ENCODE peak calls at places on chromosomes 1 and 21, in eight cellular contexts. One of them, this sample, is unnamed.

GRCh38 chr21:45317401-45318145 is 29.9 kb upstream of the POFUT2 start:
- DNase-seq in IMR-90: peak; percentile 94
- DNase-seq in MM.1S: no peak
- DNase-seq in GM12878: no peak
- DNase-seq in neuronal stem cell: no peak
- DNase-seq in SK-N-MC: no peak
- DNase-seq in adipocyte: peak; percentile 62
- DNase-seq in PC-3: peak; percentile 59
- DNase-seq in this sample: no peak

GRCh38 chr1:33094971-33095604 is 14.1 kb downstream of the AZIN2 start:
- DNase-seq in IMR-90: peak; percentile 71
- DNase-seq in MM.1S: no peak
- DNase-seq in GM12878: no peak
- DNase-seq in neuronal stem cell: peak; percentile 73
- DNase-seq in SK-N-MC: peak; percentile 50
- DNase-seq in adipocyte: peak; percentile 87
- DNase-seq in PC-3: peak; percentile 88
- DNase-seq in this sample: no peak

GRCh38 chr1:165910764-165911421 is 83.5 kb downstream of the UCK2 start:
- DNase-seq in IMR-90: no peak
- DNase-seq in MM.1S: no peak
- DNase-seq in GM12878: no peak
- DNase-seq in neuronal stem cell: no peak
- DNase-seq in SK-N-MC: no peak
- DNase-seq in adipocyte: no peak
- DNase-seq in PC-3: no peak
- DNase-seq in this sample: no peak

GRCh38 chr21:16402752-16403151 is 673.0 kb downstream of the USP25 start:
- DNase-seq in IMR-90: no peak
- DNase-seq in MM.1S: no peak
- DNase-seq in GM12878: no peak
- DNase-seq in neuronal stem cell: no peak
- DNase-seq in SK-N-MC: no peak
- DNase-seq in adipocyte: no peak
- DNase-seq in PC-3: no peak
- DNase-seq in this sample: no peak

GRCh38 chr1:168483531-168483930 is 60.3 kb downstream of the XCL2 start:
- DNase-seq in IMR-90: peak; percentile 77
- DNase-seq in MM.1S: no peak
- DNase-seq in GM12878: no peak
- DNase-seq in neuronal stem cell: no peak
- DNase-seq in SK-N-MC: no peak
- DNase-seq in adipocyte: peak; percentile 94
- DNase-seq in PC-3: peak; percentile 23
- DNase-seq in this sample: no peak

GRCh38 chr1:96211166-96211565 is 510.4 kb upstream of the PTBP2 start:
- DNase-seq in IMR-90: no peak
- DNase-seq in MM.1S: no peak
- DNase-seq in GM12878: no peak
- DNase-seq in neuronal stem cell: no peak
- DNase-seq in SK-N-MC: no peak
- DNase-seq in adipocyte: no peak
- DNase-seq in PC-3: no peak
- DNase-seq in this sample: no peak

GRCh38 chr1:39385067-39385988 is 106.1 kb upstream of the BMP8A start:
- DNase-seq in IMR-90: peak; percentile 45
- DNase-seq in MM.1S: no peak
- DNase-seq in GM12878: no peak
- DNase-seq in neuronal stem cell: no peak
- DNase-seq in SK-N-MC: no peak
- DNase-seq in adipocyte: no peak
- DNase-seq in PC-3: no peak
- DNase-seq in this sample: no peak

GRCh38 chr1:23211955-23212354 is 5.3 kb downstream of the HTR1D start:
- DNase-seq in IMR-90: no peak
- DNase-seq in MM.1S: no peak
- DNase-seq in GM12878: no peak
- DNase-seq in neuronal stem cell: no peak
- DNase-seq in SK-N-MC: no peak
- DNase-seq in adipocyte: no peak
- DNase-seq in PC-3: peak; percentile 39
- DNase-seq in this sample: no peak

GRCh38 chr21:33286600-33287456 is 20.7 kb downstream of the IL10RB start:
- DNase-seq in IMR-90: peak; percentile 70
- DNase-seq in MM.1S: no peak
- DNase-seq in GM12878: no peak
- DNase-seq in neuronal stem cell: no peak
- DNase-seq in SK-N-MC: no peak
- DNase-seq in adipocyte: peak; percentile 83
- DNase-seq in PC-3: peak; percentile 82
- DNase-seq in this sample: no peak

GRCh38 chr21:42237161-42237560 is 18.2 kb downstream of the ABCG1 start:
- DNase-seq in IMR-90: no peak
- DNase-seq in MM.1S: no peak
- DNase-seq in GM12878: no peak
- DNase-seq in neuronal stem cell: no peak
- DNase-seq in SK-N-MC: no peak
- DNase-seq in adipocyte: no peak
- DNase-seq in PC-3: no peak
- DNase-seq in this sample: no peak

GRCh38 chr1:23356451-23356850 is 12.4 kb upstream of the HNRNPR start:
- DNase-seq in IMR-90: no peak
- DNase-seq in MM.1S: no peak
- DNase-seq in GM12878: no peak
- DNase-seq in neuronal stem cell: peak; percentile 57
- DNase-seq in SK-N-MC: no peak
- DNase-seq in adipocyte: no peak
- DNase-seq in PC-3: no peak
- DNase-seq in this sample: no peak

GRCh38 chr1:167689569-167689925 is 32.2 kb upstream of the MPZL1 start:
- DNase-seq in IMR-90: no peak
- DNase-seq in MM.1S: no peak
- DNase-seq in GM12878: no peak
- DNase-seq in neuronal stem cell: no peak
- DNase-seq in SK-N-MC: no peak
- DNase-seq in adipocyte: no peak
- DNase-seq in PC-3: peak; percentile 58
- DNase-seq in this sample: no peak

GRCh38 chr1:226476657-226477319 is 68.9 kb upstream of the PARP1 start:
- DNase-seq in IMR-90: peak; percentile 6
- DNase-seq in MM.1S: no peak
- DNase-seq in GM12878: no peak
- DNase-seq in neuronal stem cell: no peak
- DNase-seq in SK-N-MC: no peak
- DNase-seq in adipocyte: no peak
- DNase-seq in PC-3: peak; percentile 96
- DNase-seq in this sample: no peak

GRCh38 chr1:20445956-20446355 is 40.1 kb downstream of the CAMK2N1 start:
- DNase-seq in IMR-90: no peak
- DNase-seq in MM.1S: no peak
- DNase-seq in GM12878: no peak
- DNase-seq in neuronal stem cell: no peak
- DNase-seq in SK-N-MC: no peak
- DNase-seq in adipocyte: no peak
- DNase-seq in PC-3: no peak
- DNase-seq in this sample: no peak

GRCh38 chr1:89051300-89051943 is 13.6 kb downstream of the GBP1 start:
- DNase-seq in IMR-90: no peak
- DNase-seq in MM.1S: no peak
- DNase-seq in GM12878: no peak
- DNase-seq in neuronal stem cell: no peak
- DNase-seq in SK-N-MC: no peak
- DNase-seq in adipocyte: no peak
- DNase-seq in PC-3: no peak
- DNase-seq in this sample: no peak

DNA sequence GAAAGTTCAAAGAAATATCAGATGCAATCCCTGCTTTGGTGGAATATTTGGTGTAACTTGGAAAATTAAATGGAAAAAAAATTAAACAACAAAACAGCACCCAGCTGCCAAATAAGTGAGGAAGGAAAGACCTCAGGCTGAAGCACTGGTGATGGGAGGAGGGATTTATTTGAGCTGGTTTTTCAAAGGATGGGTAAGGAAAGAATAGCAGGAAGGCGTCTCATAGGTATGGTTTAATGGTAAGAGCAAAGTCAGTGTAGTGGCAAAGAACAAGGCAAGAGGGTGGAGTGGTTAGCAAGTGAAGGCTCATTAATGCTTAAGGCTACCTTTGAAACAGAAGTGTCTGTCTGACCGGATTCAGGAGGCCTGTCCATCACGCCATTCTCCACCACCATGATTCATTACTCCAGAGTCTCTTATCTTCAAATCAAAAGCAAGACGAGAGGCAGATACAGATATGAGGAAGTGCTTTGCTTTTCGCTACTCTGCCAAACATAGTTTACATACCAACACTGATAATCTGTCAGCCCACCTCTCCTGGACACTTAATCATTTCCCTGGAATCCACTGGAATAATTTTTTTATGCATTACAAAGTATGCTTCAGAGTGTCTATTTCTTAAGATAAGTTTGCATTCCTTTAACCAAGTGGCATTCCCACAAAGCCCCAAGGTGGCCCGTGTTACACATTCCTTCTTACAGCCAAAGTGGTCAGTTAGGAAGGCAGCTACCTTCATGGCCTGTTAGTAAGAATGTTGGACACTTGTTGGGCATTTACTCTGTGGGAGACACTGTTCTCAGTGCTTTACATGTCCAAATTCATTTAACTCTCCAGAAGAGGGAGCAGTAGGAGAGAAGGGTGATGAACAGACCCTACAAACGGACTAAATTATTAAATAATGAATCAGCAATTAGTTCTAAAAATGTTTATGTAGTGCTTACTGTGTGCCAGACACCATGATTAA is 146.6 kb downstream of the ROR1 start:
- DNase-seq in IMR-90: peak; percentile 89
- DNase-seq in MM.1S: peak; percentile 5
- DNase-seq in GM12878: no peak
- DNase-seq in neuronal stem cell: no peak
- DNase-seq in SK-N-MC: no peak
- DNase-seq in adipocyte: peak; percentile 61
- DNase-seq in PC-3: peak; percentile 86
- DNase-seq in this sample: no peak
- H3K4me3 ChIP-seq in IMR-90: no peak overlapping the region
- H3K4me3 ChIP-seq in MM.1S: no peak overlapping the region
- H3K4me3 ChIP-seq in GM12878: no peak overlapping the region
- H3K4me3 ChIP-seq in neuronal stem cell: no peak overlapping the region
- H3K4me3 ChIP-seq in SK-N-MC: no peak overlapping the region
- H3K4me3 ChIP-seq in adipocyte: no peak overlapping the region
- H3K4me3 ChIP-seq in PC-3: peak overlapping the region; percentile 20
- H3K4me3 ChIP-seq in this sample: no peak overlapping the region

DNA sequence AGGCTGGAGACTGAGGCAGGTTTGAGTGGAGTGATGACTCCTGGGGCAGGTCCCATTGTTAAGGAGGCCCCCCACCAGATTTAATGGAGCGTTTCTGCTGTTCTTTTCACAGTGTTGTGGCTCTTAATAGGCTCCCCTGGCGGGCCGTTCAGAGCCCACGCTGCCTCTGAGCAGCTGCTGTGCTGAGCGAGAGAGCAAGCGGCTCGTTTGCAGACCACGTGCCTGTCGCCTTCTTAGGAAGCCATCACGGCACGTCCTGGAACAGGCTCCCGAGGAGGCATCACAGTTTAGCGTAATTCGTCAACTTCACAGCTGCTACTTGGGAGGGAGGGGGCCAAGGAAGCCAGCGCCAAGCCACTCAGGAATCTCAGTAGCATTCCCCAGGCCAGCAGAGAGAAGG is 70.5 kb upstream of the CTTNBP2NL start:
- DNase-seq in IMR-90: no peak
- DNase-seq in MM.1S: no peak
- DNase-seq in GM12878: no peak
- DNase-seq in neuronal stem cell: no peak
- DNase-seq in SK-N-MC: no peak
- DNase-seq in adipocyte: peak; percentile 6
- DNase-seq in PC-3: no peak
- DNase-seq in this sample: no peak
- H3K9ac ChIP-seq in IMR-90: no peak overlapping the region
- H3K9ac ChIP-seq in MM.1S: no peak overlapping the region
- H3K9ac ChIP-seq in GM12878: no peak overlapping the region
- H3K9ac ChIP-seq in neuronal stem cell: no peak overlapping the region
- H3K9ac ChIP-seq in SK-N-MC: no peak overlapping the region
- H3K9ac ChIP-seq in adipocyte: no peak overlapping the region
- H3K9ac ChIP-seq in PC-3: no peak overlapping the region
- H3K9ac ChIP-seq in this sample: no peak overlapping the region

GRCh38 chr1:160410412-160411005 is 10.1 kb downstream of the VANGL2 start:
- DNase-seq in IMR-90: no peak
- DNase-seq in MM.1S: no peak
- DNase-seq in GM12878: no peak
- DNase-seq in neuronal stem cell: peak; percentile 97
- DNase-seq in SK-N-MC: no peak
- DNase-seq in adipocyte: no peak
- DNase-seq in PC-3: no peak
- DNase-seq in this sample: no peak
- H3K4me3 ChIP-seq in IMR-90: no peak overlapping the region
- H3K4me3 ChIP-seq in MM.1S: no peak overlapping the region
- H3K4me3 ChIP-seq in GM12878: no peak overlapping the region
- H3K4me3 ChIP-seq in neuronal stem cell: peak overlapping the region; percentile 51
- H3K4me3 ChIP-seq in SK-N-MC: no peak overlapping the region
- H3K4me3 ChIP-seq in adipocyte: no peak overlapping the region
- H3K4me3 ChIP-seq in PC-3: no peak overlapping the region
- H3K4me3 ChIP-seq in this sample: no peak overlapping the region

GRCh38 chr1:9183898-9184297 is 50.7 kb upstream of the H6PD start:
- DNase-seq in IMR-90: no peak
- DNase-seq in MM.1S: no peak
- DNase-seq in GM12878: no peak
- DNase-seq in neuronal stem cell: no peak
- DNase-seq in SK-N-MC: no peak
- DNase-seq in adipocyte: no peak
- DNase-seq in PC-3: no peak
- DNase-seq in this sample: no peak

GRCh38 chr1:9184749-9185148 is 49.8 kb upstream of the H6PD start:
- DNase-seq in IMR-90: no peak
- DNase-seq in MM.1S: no peak
- DNase-seq in GM12878: no peak
- DNase-seq in neuronal stem cell: no peak
- DNase-seq in SK-N-MC: no peak
- DNase-seq in adipocyte: no peak
- DNase-seq in PC-3: no peak
- DNase-seq in this sample: no peak

GRCh38 chr1:9182784-9183257 is 51.8 kb upstream of the H6PD start:
- DNase-seq in IMR-90: no peak
- DNase-seq in MM.1S: no peak
- DNase-seq in GM12878: no peak
- DNase-seq in neuronal stem cell: no peak
- DNase-seq in SK-N-MC: no peak
- DNase-seq in adipocyte: peak; percentile 54
- DNase-seq in PC-3: no peak
- DNase-seq in this sample: no peak

GRCh38 chr1:9181990-9182783 is 52.4 kb upstream of the H6PD start:
- DNase-seq in IMR-90: no peak
- DNase-seq in MM.1S: peak; percentile 48
- DNase-seq in GM12878: no peak
- DNase-seq in neuronal stem cell: no peak
- DNase-seq in SK-N-MC: no peak
- DNase-seq in adipocyte: peak; percentile 75
- DNase-seq in PC-3: peak; percentile 39
- DNase-seq in this sample: no peak

DNA sequence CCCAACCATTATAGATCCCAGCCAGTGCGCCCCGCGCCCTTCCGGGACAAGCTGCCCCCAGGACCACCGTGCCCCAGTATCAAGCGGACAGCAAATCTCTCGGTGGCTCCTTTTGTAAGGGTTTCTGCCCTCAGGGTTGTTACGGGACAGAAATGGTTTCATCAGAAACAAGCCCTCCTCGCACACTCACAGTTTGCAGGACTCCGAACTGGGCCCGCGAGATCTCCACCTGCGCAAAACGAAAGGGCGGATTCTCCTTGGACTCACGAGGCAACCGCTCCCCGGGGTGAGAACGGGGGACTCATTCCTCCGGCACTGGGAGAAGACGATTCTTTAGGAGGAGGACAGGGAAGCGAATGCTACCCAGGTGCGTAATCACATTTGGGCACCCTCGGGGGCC is 51.1 kb upstream of the H6PD start:
- DNase-seq in IMR-90: no peak
- DNase-seq in MM.1S: no peak
- DNase-seq in GM12878: no peak
- DNase-seq in neuronal stem cell: no peak
- DNase-seq in SK-N-MC: no peak
- DNase-seq in adipocyte: no peak
- DNase-seq in PC-3: no peak
- DNase-seq in this sample: no peak
- H3K9ac ChIP-seq in IMR-90: peak overlapping the region; percentile 95
- H3K9ac ChIP-seq in MM.1S: no peak overlapping the region
- H3K9ac ChIP-seq in GM12878: peak overlapping the region; percentile 20
- H3K9ac ChIP-seq in neuronal stem cell: no peak overlapping the region
- H3K9ac ChIP-seq in SK-N-MC: no peak overlapping the region
- H3K9ac ChIP-seq in adipocyte: peak overlapping the region; percentile 100
- H3K9ac ChIP-seq in PC-3: no peak overlapping the region
- H3K9ac ChIP-seq in this sample: no peak overlapping the region